ENCODE peak calls at places on chromosomes 12 and 14, in six cellular contexts. T is endodermal cell, H is Panc1, L is NCI-H146, R is HS-27A, M is NCI-H2029 treated with DMSO at 0.1 percent for 48 hours. Y is an unnamed sample.

GRCh38 chr12:70543444-70543843 is 93.8 kb downstream of the PTPRB start:
- DNase-seq in T (peak; percentile 48), M (no peak), R (peak; percentile 86), H (peak; percentile 28), L (no peak), Y (peak; percentile 38)

GRCh38 chr12:128783129-128783574 is 40.6 kb downstream of the SLC15A4 start:
- DNase-seq in M (no peak), L (no peak), T (no peak), R (no peak), H (no peak), Y (no peak)

GRCh38 chr12:126384029-126384564 is 1318.9 kb downstream of the AACS start:
- DNase-seq in H (no peak), L (no peak), M (peak; percentile 35), T (no peak), R (no peak), Y (no peak)

GRCh38 chr14:102200690-102201368 is 61.1 kb downstream of the WDR20 start:
- DNase-seq in L (no peak), R (no peak), M (peak; percentile 2), H (no peak), T (no peak), Y (no peak)

GRCh38 chr12:27709212-27709931 is 1.3 kb upstream of the MRPS35 start:
- DNase-seq in H (no peak), L (no peak), M (no peak), R (no peak), T (no peak), Y (no peak)

GRCh38 chr14:106694638-106695393 is 1168.4 kb downstream of the TMEM121 start:
- DNase-seq in L (peak; percentile 37), M (peak; percentile 21), T (no peak), H (no peak), R (no peak), Y (no peak)

GRCh38 chr12:89160716-89161123 is 191.6 kb downstream of the DUSP6 start:
- DNase-seq in H (no peak), M (no peak), L (no peak), T (no peak), R (no peak), Y (peak; percentile 78)

GRCh38 chr12:49627752-49628360 is 4.5 kb downstream of the PRPF40B start:
- DNase-seq in R (no peak), L (no peak), M (no peak), H (no peak), T (peak; percentile 39), Y (no peak)

GRCh38 chr12:10190558-10191388 is 11.9 kb downstream of the TMEM52B start:
- DNase-seq in H (peak; percentile 41), L (peak; percentile 71), M (peak; percentile 10), T (peak; percentile 91), R (no peak), Y (no peak)

GRCh38 chr12:120213758-120214157 is 12.8 kb upstream of the RPLP0 start:
- DNase-seq in L (no peak), T (no peak), R (no peak), H (no peak), M (no peak), Y (no peak)

GRCh38 chr12:93829073-93829472 is 151.9 kb downstream of the CRADD start:
- DNase-seq in R (no peak), T (no peak), H (no peak), L (no peak), M (no peak), Y (no peak)

GRCh38 chr12:48994224-48995060 is 4.7 kb downstream of the DDN start:
- DNase-seq in T (peak; percentile 63), M (no peak), H (no peak), R (no peak), L (no peak), Y (no peak)

GRCh38 chr12:87967871-87968270 is 61.3 kb downstream of the C12orf50 start:
- DNase-seq in L (peak; percentile 40), T (no peak), M (no peak), H (no peak), R (no peak), Y (no peak)

GRCh38 chr14:28272270-28272669 is 494.3 kb upstream of the FOXG1 start:
- DNase-seq in T (no peak), R (no peak), H (no peak), L (no peak), M (no peak), Y (no peak)

GRCh38 chr14:36507847-36508417 is 12.1 kb downstream of the NKX2-1 start:
- DNase-seq in M (peak; percentile 78), L (no peak), T (no peak), H (no peak), R (no peak), Y (no peak)

GRCh38 chr14:104665092-104665662 is 24.2 kb upstream of the INF2 start:
- DNase-seq in T (peak; percentile 28), R (no peak), H (no peak), M (no peak), L (no peak), Y (no peak)

GRCh38 chr14:105013150-105013787 is 7.6 kb downstream of the CDCA4 start:
- DNase-seq in L (no peak), R (no peak), M (no peak), H (no peak), T (no peak), Y (no peak)

GRCh38 chr12:85029456-85029855 is 6.6 kb downstream of the TSPAN19 start:
- DNase-seq in L (peak; percentile 15), T (no peak), R (no peak), M (peak; percentile 22), H (no peak), Y (peak; percentile 8)

GRCh38 chr12:8697120-8697475 is 693 bp upstream of the RIMKLB start:
- DNase-seq in H (no peak), L (peak; percentile 75), R (no peak), M (no peak), T (no peak), Y (no peak)

GRCh38 chr14:28879571-28879970 is 113.0 kb downstream of the FOXG1 start:
- DNase-seq in L (peak; percentile 98), H (no peak), T (no peak), M (no peak), R (no peak), Y (no peak)

Y was measured in amniotic stem cell.